ENCODE peak calls at places on chromosomes 11 and 22, in eight cellular contexts. One of them, this sample, is unnamed. For H3K36me3, the result is how much of the 10 kb centered on the place peaks cover.

GRCh38 chr11:46916669-46917108 is 1.7 kb downstream of the LRP4 start:
- DNase-seq in mammary epithelial cell: peak
- DNase-seq in mesenchymal stem cell: peak
- DNase-seq in neural progenitor cell: peak
- DNase-seq in neuronal stem cell: no peak
- DNase-seq in GM23248: peak
- DNase-seq in PC-9: no peak
- DNase-seq in keratinocyte: no peak
- DNase-seq in this sample: no peak

GRCh38 chr22:23705358-23705757 is 14.5 kb downstream of the RGL4 start:
- DNase-seq in mammary epithelial cell: peak
- DNase-seq in mesenchymal stem cell: no peak
- DNase-seq in neural progenitor cell: no peak
- DNase-seq in neuronal stem cell: no peak
- DNase-seq in GM23248: no peak
- DNase-seq in PC-9: no peak
- DNase-seq in keratinocyte: no peak
- DNase-seq in this sample: no peak

GRCh38 chr22:17786435-17787158 is 12.3 kb upstream of the BID start:
- DNase-seq in mammary epithelial cell: peak
- DNase-seq in mesenchymal stem cell: no peak
- DNase-seq in neural progenitor cell: peak
- DNase-seq in neuronal stem cell: peak
- DNase-seq in GM23248: peak
- DNase-seq in PC-9: no peak
- DNase-seq in keratinocyte: no peak
- DNase-seq in this sample: no peak

GRCh38 chr22:38454361-38455062 is 487 bp downstream of the KCNJ4 start:
- DNase-seq in mammary epithelial cell: no peak
- DNase-seq in mesenchymal stem cell: no peak
- DNase-seq in neural progenitor cell: peak
- DNase-seq in neuronal stem cell: no peak
- DNase-seq in GM23248: peak
- DNase-seq in PC-9: no peak
- DNase-seq in keratinocyte: no peak
- DNase-seq in this sample: peak

GRCh38 chr11:115266066-115266465 is 238.1 kb downstream of the CADM1 start:
- DNase-seq in mammary epithelial cell: peak
- DNase-seq in mesenchymal stem cell: no peak
- DNase-seq in neural progenitor cell: no peak
- DNase-seq in neuronal stem cell: no peak
- DNase-seq in GM23248: no peak
- DNase-seq in PC-9: no peak
- DNase-seq in keratinocyte: no peak
- DNase-seq in this sample: no peak

GRCh38 chr22:40324468-40325305 is 21.6 kb upstream of the ADSL start:
- DNase-seq in mammary epithelial cell: no peak
- DNase-seq in mesenchymal stem cell: no peak
- DNase-seq in neural progenitor cell: no peak
- DNase-seq in neuronal stem cell: no peak
- DNase-seq in GM23248: no peak
- DNase-seq in PC-9: no peak
- DNase-seq in keratinocyte: no peak
- DNase-seq in this sample: no peak

GRCh38 chr11:91653091-91653754 is 571.4 kb upstream of the FAT3 start:
- DNase-seq in mammary epithelial cell: peak
- DNase-seq in mesenchymal stem cell: no peak
- DNase-seq in neural progenitor cell: no peak
- DNase-seq in neuronal stem cell: no peak
- DNase-seq in GM23248: no peak
- DNase-seq in PC-9: no peak
- DNase-seq in keratinocyte: no peak
- DNase-seq in this sample: no peak

GRCh38 chr22:36640106-36640672 is 63.4 kb downstream of the CACNG2 start:
- DNase-seq in mammary epithelial cell: no peak
- DNase-seq in mesenchymal stem cell: no peak
- DNase-seq in neural progenitor cell: peak
- DNase-seq in neuronal stem cell: no peak
- DNase-seq in GM23248: no peak
- DNase-seq in PC-9: peak
- DNase-seq in keratinocyte: no peak
- DNase-seq in this sample: no peak

GRCh38 chr11:96061730-96062524 is 138.0 kb upstream of the MTMR2 start:
- DNase-seq in mammary epithelial cell: peak
- DNase-seq in mesenchymal stem cell: peak
- DNase-seq in neural progenitor cell: no peak
- DNase-seq in neuronal stem cell: no peak
- DNase-seq in GM23248: peak
- DNase-seq in PC-9: peak
- DNase-seq in keratinocyte: no peak
- DNase-seq in this sample: peak

GRCh38 chr11:272931-273198 is 5.3 kb upstream of the NLRP6 start:
- DNase-seq in mammary epithelial cell: no peak
- DNase-seq in mesenchymal stem cell: no peak
- DNase-seq in neural progenitor cell: no peak
- DNase-seq in neuronal stem cell: no peak
- DNase-seq in GM23248: no peak
- DNase-seq in PC-9: no peak
- DNase-seq in keratinocyte: no peak
- DNase-seq in this sample: no peak

GRCh38 chr11:35487532-35488078 is 37.8 kb downstream of the PAMR1 start:
- DNase-seq in mammary epithelial cell: no peak
- DNase-seq in mesenchymal stem cell: peak
- DNase-seq in neural progenitor cell: peak
- DNase-seq in neuronal stem cell: peak
- DNase-seq in GM23248: peak
- DNase-seq in PC-9: no peak
- DNase-seq in keratinocyte: peak
- DNase-seq in this sample: no peak

GRCh38 chr11:112656772-112657428 is 304.3 kb upstream of the NCAM1 start:
- DNase-seq in mammary epithelial cell: peak
- DNase-seq in mesenchymal stem cell: no peak
- DNase-seq in neural progenitor cell: no peak
- DNase-seq in neuronal stem cell: no peak
- DNase-seq in GM23248: peak
- DNase-seq in PC-9: peak
- DNase-seq in keratinocyte: no peak
- DNase-seq in this sample: no peak

GRCh38 chr11:125445731-125446130 is 50.3 kb downstream of the FEZ1 start:
- DNase-seq in mammary epithelial cell: no peak
- DNase-seq in mesenchymal stem cell: no peak
- DNase-seq in neural progenitor cell: no peak
- DNase-seq in neuronal stem cell: no peak
- DNase-seq in GM23248: no peak
- DNase-seq in PC-9: no peak
- DNase-seq in keratinocyte: no peak
- DNase-seq in this sample: no peak

GRCh38 chr11:115164774-115165173 is 339.4 kb downstream of the CADM1 start:
- DNase-seq in mammary epithelial cell: no peak
- DNase-seq in mesenchymal stem cell: peak
- DNase-seq in neural progenitor cell: no peak
- DNase-seq in neuronal stem cell: no peak
- DNase-seq in GM23248: peak
- DNase-seq in PC-9: no peak
- DNase-seq in keratinocyte: no peak
- DNase-seq in this sample: no peak

GRCh38 chr11:60866911-60867870 is at the start of gene ZP1:
- DNase-seq in mammary epithelial cell: no peak
- DNase-seq in mesenchymal stem cell: no peak
- DNase-seq in neural progenitor cell: no peak
- DNase-seq in neuronal stem cell: no peak
- DNase-seq in GM23248: no peak
- DNase-seq in PC-9: peak
- DNase-seq in keratinocyte: no peak
- DNase-seq in this sample: no peak

GRCh38 chr11:86473991-86474833 is 99.5 kb downstream of the CCDC81 start:
- DNase-seq in mammary epithelial cell: peak
- DNase-seq in mesenchymal stem cell: peak
- DNase-seq in neural progenitor cell: no peak
- DNase-seq in neuronal stem cell: no peak
- DNase-seq in GM23248: peak
- DNase-seq in PC-9: no peak
- DNase-seq in keratinocyte: no peak
- DNase-seq in this sample: no peak

GRCh38 chr11:43504316-43504950 is 145.7 kb downstream of the TTC17 start:
- DNase-seq in mammary epithelial cell: peak
- DNase-seq in mesenchymal stem cell: no peak
- DNase-seq in neural progenitor cell: peak
- DNase-seq in neuronal stem cell: no peak
- DNase-seq in GM23248: peak
- DNase-seq in PC-9: no peak
- DNase-seq in keratinocyte: no peak
- DNase-seq in this sample: peak

GRCh38 chr11:78168539-78169477 is 19.6 kb downstream of the KCTD21 start:
- DNase-seq in mammary epithelial cell: no peak
- DNase-seq in mesenchymal stem cell: peak
- DNase-seq in neural progenitor cell: no peak
- DNase-seq in neuronal stem cell: no peak
- DNase-seq in GM23248: peak
- DNase-seq in PC-9: no peak
- DNase-seq in keratinocyte: no peak
- DNase-seq in this sample: no peak

GRCh38 chr11:57641426-57641825 is 8.3 kb downstream of the YPEL4 start:
- DNase-seq in mammary epithelial cell: no peak
- DNase-seq in mesenchymal stem cell: peak
- DNase-seq in neural progenitor cell: peak
- DNase-seq in neuronal stem cell: no peak
- DNase-seq in GM23248: peak
- DNase-seq in PC-9: no peak
- DNase-seq in keratinocyte: no peak
- DNase-seq in this sample: peak

GRCh38 chr22:23767673-23768548 is at the start of gene CHCHD10:
- DNase-seq in mammary epithelial cell: no peak
- DNase-seq in mesenchymal stem cell: peak
- DNase-seq in neural progenitor cell: peak
- DNase-seq in neuronal stem cell: peak
- DNase-seq in GM23248: peak
- DNase-seq in PC-9: peak
- DNase-seq in keratinocyte: no peak
- DNase-seq in this sample: peak

GRCh38 chr11:128914216-128915147 is 23.3 kb downstream of the KCNJ5 start:
- DNase-seq in mammary epithelial cell: peak
- DNase-seq in mesenchymal stem cell: no peak
- DNase-seq in neural progenitor cell: no peak
- DNase-seq in neuronal stem cell: no peak
- DNase-seq in GM23248: no peak
- DNase-seq in PC-9: no peak
- DNase-seq in keratinocyte: no peak
- DNase-seq in this sample: no peak

GRCh38 chr11:7688238-7688826 is 15.0 kb upstream of the CYB5R2 start:
- DNase-seq in mammary epithelial cell: peak
- DNase-seq in mesenchymal stem cell: peak
- DNase-seq in neural progenitor cell: peak
- DNase-seq in neuronal stem cell: no peak
- DNase-seq in GM23248: peak
- DNase-seq in PC-9: no peak
- DNase-seq in keratinocyte: no peak
- DNase-seq in this sample: peak

GRCh38 chr11:61494341-61495038 is 14.1 kb upstream of the LRRC10B start:
- DNase-seq in mammary epithelial cell: no peak
- DNase-seq in mesenchymal stem cell: no peak
- DNase-seq in neural progenitor cell: no peak
- DNase-seq in neuronal stem cell: no peak
- DNase-seq in GM23248: no peak
- DNase-seq in PC-9: no peak
- DNase-seq in keratinocyte: no peak
- DNase-seq in this sample: no peak

GRCh38 chr11:71391786-71392185 is 56.4 kb downstream of the DHCR7 start:
- DNase-seq in mammary epithelial cell: no peak
- DNase-seq in mesenchymal stem cell: no peak
- DNase-seq in neural progenitor cell: no peak
- DNase-seq in neuronal stem cell: no peak
- DNase-seq in GM23248: no peak
- DNase-seq in PC-9: no peak
- DNase-seq in keratinocyte: no peak
- DNase-seq in this sample: no peak
- H3K4me2 ChIP-seq in mammary epithelial cell: no peak
- H3K4me2 ChIP-seq in mesenchymal stem cell: no peak
- H3K4me2 ChIP-seq in neural progenitor cell: no peak
- H3K4me2 ChIP-seq in neuronal stem cell: no peak
- H3K4me2 ChIP-seq in GM23248: no peak
- H3K4me2 ChIP-seq in PC-9: no peak
- H3K4me2 ChIP-seq in keratinocyte: no peak
- H3K4me2 ChIP-seq in this sample: no peak

GRCh38 chr11:69008774-69009440 is 4.1 kb downstream of the MRGPRF start:
- DNase-seq in mammary epithelial cell: peak
- DNase-seq in mesenchymal stem cell: peak
- DNase-seq in neural progenitor cell: no peak
- DNase-seq in neuronal stem cell: no peak
- DNase-seq in GM23248: peak
- DNase-seq in PC-9: peak
- DNase-seq in keratinocyte: peak
- DNase-seq in this sample: no peak
- H2AFZ ChIP-seq in mammary epithelial cell: peak
- H2AFZ ChIP-seq in mesenchymal stem cell: no peak
- H2AFZ ChIP-seq in neural progenitor cell: no peak
- H2AFZ ChIP-seq in neuronal stem cell: peak
- H2AFZ ChIP-seq in GM23248: no peak
- H2AFZ ChIP-seq in PC-9: no peak
- H2AFZ ChIP-seq in keratinocyte: peak
- H2AFZ ChIP-seq in this sample: no peak

DNA sequence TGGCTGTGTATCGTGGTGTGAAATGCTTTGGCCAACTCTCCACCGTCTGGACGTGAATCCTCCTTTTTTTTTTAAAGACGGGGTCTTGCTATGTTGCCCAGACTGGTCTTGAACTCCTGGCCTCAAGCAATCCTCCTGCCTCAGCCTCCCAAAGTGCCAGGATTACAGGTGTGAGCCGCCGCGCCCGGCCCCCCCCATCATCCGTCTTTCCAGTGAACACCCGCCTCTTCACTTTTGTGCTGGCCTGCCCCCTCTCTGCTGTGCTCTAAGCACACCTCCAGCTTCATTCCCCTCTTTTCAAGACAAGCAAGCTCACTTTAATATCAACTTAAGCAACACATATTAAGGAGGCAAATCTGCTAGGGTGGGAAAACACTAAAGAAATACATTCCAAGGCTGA is 35.3 kb downstream of the IGSF9B start:
- DNase-seq in mammary epithelial cell: no peak
- DNase-seq in mesenchymal stem cell: no peak
- DNase-seq in neural progenitor cell: no peak
- DNase-seq in neuronal stem cell: no peak
- DNase-seq in GM23248: no peak
- DNase-seq in PC-9: no peak
- DNase-seq in keratinocyte: no peak
- DNase-seq in this sample: no peak
- H3K36me3 ChIP-seq in mammary epithelial cell: under half
- H3K36me3 ChIP-seq in mesenchymal stem cell: under half
- H3K36me3 ChIP-seq in neural progenitor cell: under half
- H3K36me3 ChIP-seq in neuronal stem cell: under half
- H3K36me3 ChIP-seq in GM23248: under half
- H3K36me3 ChIP-seq in PC-9: under half
- H3K36me3 ChIP-seq in keratinocyte: under half
- H3K36me3 ChIP-seq in this sample: under half

DNA sequence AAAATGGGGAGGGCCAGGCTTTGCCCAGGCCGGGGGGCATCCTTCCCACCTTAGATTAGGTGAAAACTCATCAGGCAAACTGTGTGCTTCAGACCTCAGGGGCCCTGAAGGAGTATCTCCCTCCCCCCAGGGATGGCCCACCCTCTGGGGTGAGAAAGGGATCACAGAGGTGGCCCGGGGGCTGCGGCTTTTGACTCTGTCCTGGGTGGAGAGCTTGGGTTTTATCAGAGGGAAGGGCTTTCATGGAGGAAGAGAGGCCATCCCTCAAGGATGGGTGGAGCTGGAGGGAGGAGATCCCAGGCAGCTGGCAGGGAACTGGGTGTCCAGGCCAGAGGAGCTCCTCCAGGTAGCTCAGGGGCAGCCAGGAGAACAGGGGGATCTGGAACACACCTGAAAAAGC is 3.1 kb upstream of the PPP2R5B start:
- DNase-seq in mammary epithelial cell: no peak
- DNase-seq in mesenchymal stem cell: no peak
- DNase-seq in neural progenitor cell: no peak
- DNase-seq in neuronal stem cell: no peak
- DNase-seq in GM23248: no peak
- DNase-seq in PC-9: no peak
- DNase-seq in keratinocyte: no peak
- DNase-seq in this sample: no peak
- H3K4me2 ChIP-seq in mammary epithelial cell: no peak
- H3K4me2 ChIP-seq in mesenchymal stem cell: no peak
- H3K4me2 ChIP-seq in neural progenitor cell: no peak
- H3K4me2 ChIP-seq in neuronal stem cell: no peak
- H3K4me2 ChIP-seq in GM23248: no peak
- H3K4me2 ChIP-seq in PC-9: no peak
- H3K4me2 ChIP-seq in keratinocyte: no peak
- H3K4me2 ChIP-seq in this sample: no peak